ENCODE peak calls at places on chromosomes 13 and 19, in nine cellular contexts. P, G, C, E, Q, N, I, R and V are unnamed samples. For H3K9me3, the result is how much of the 10 kb centered on the place peaks cover.

GRCh38 chr13:86282450-86282849 is 483.2 kb upstream of the SLITRK6 start:
- DNase-seq in P (no peak), G (no peak), C (no peak), E (no peak), Q (peak), N (no peak), I (no peak), R (peak), V (no peak)

GRCh38 chr19:5487222-5487621 is 32.0 kb downstream of the ZNRF4 start:
- DNase-seq in P (no peak), G (no peak), C (no peak), E (no peak), Q (no peak), N (no peak), I (no peak), R (no peak), V (no peak)

GRCh38 chr13:57640582-57640981 is 9.0 kb downstream of the PCDH17 start:
- DNase-seq in P (peak), G (no peak), C (no peak), E (no peak), Q (peak), N (no peak), I (no peak), R (peak), V (no peak)

GRCh38 chr13:76708138-76708537 is 178.1 kb downstream of the KCTD12 start:
- DNase-seq in P (no peak), G (no peak), C (no peak), E (no peak), Q (no peak), N (no peak), I (no peak), R (no peak), V (no peak)

GRCh38 chr13:76516013-76516412 is 370.2 kb downstream of the KCTD12 start:
- DNase-seq in P (peak), G (no peak), C (no peak), E (no peak), Q (peak), N (no peak), I (no peak), R (peak), V (no peak)

GRCh38 chr19:54646331-54646841 is 16.1 kb downstream of the LILRB1 start:
- DNase-seq in P (no peak), G (no peak), C (no peak), E (no peak), Q (no peak), N (no peak), I (no peak), R (no peak), V (no peak)

GRCh38 chr19:30570194-30570593 is 198.0 kb downstream of the ZNF536 start:
- DNase-seq in P (no peak), G (no peak), C (no peak), E (no peak), Q (no peak), N (no peak), I (no peak), R (no peak), V (no peak)

GRCh38 chr19:45320997-45321775 is 1.5 kb downstream of the CKM start:
- DNase-seq in P (no peak), G (no peak), C (no peak), E (no peak), Q (no peak), N (no peak), I (no peak), R (no peak), V (no peak)

GRCh38 chr13:110773480-110773879 is 60.0 kb downstream of the ING1 start:
- DNase-seq in P (no peak), G (no peak), C (no peak), E (no peak), Q (no peak), N (no peak), I (no peak), R (no peak), V (no peak)

GRCh38 chr19:43594710-43595604 is 977 bp downstream of the IRGQ start:
- DNase-seq in P (peak), G (no peak), C (no peak), E (peak), Q (peak), N (no peak), I (peak), R (peak), V (no peak)

GRCh38 chr13:32443111-32443510 is 15.2 kb upstream of the N4BP2L1 start:
- DNase-seq in P (peak), G (no peak), C (peak), E (peak), Q (no peak), N (no peak), I (no peak), R (no peak), V (no peak)

GRCh38 chr19:28701491-28701890 is 511.5 kb downstream of the UQCRFS1 start:
- DNase-seq in P (no peak), G (no peak), C (no peak), E (no peak), Q (peak), N (no peak), I (no peak), R (peak), V (no peak)

GRCh38 chr19:12364391-12365093 is 941 bp downstream of the ZNF442 start:
- DNase-seq in P (peak), G (no peak), C (no peak), E (peak), Q (peak), N (no peak), I (no peak), R (peak), V (peak)

GRCh38 chr13:88086577-88086976 is 415.4 kb downstream of the SLITRK5 start:
- DNase-seq in P (peak), G (no peak), C (no peak), E (no peak), Q (peak), N (no peak), I (no peak), R (peak), V (no peak)

GRCh38 chr13:59771272-59771671 is 392.5 kb downstream of the DIAPH3 start:
- DNase-seq in P (peak), G (no peak), C (peak), E (peak), Q (no peak), N (no peak), I (no peak), R (no peak), V (no peak)

GRCh38 chr13:110471156-110471832 is 90.2 kb downstream of the RAB20 start:
- DNase-seq in P (no peak), G (no peak), C (no peak), E (no peak), Q (no peak), N (no peak), I (no peak), R (no peak), V (no peak)

GRCh38 chr13:43804461-43805070 is 17.8 kb upstream of the ENOX1 start:
- DNase-seq in P (peak), G (no peak), C (peak), E (peak), Q (peak), N (no peak), I (no peak), R (peak), V (no peak)

GRCh38 chr19:38769635-38770211 is 3.6 kb downstream of the LGALS7 start:
- DNase-seq in P (peak), G (no peak), C (peak), E (peak), Q (peak), N (peak), I (peak), R (peak), V (peak)

GRCh38 chr19:53102701-53103140 is 501 bp downstream of the ZNF160 start:
- DNase-seq in P (peak), G (no peak), C (no peak), E (peak), Q (peak), N (no peak), I (peak), R (peak), V (peak)

GRCh38 chr13:76293346-76293745 is 592.9 kb downstream of the KCTD12 start:
- DNase-seq in P (peak), G (no peak), C (no peak), E (no peak), Q (peak), N (no peak), I (no peak), R (peak), V (no peak)

GRCh38 chr19:13538854-13539253 is 32.6 kb upstream of the CACNA1A start:
- DNase-seq in P (no peak), G (no peak), C (no peak), E (no peak), Q (no peak), N (no peak), I (no peak), R (no peak), V (no peak)

GRCh38 chr19:18157465-18158063 is 4.6 kb downstream of the PIK3R2 start:
- DNase-seq in P (no peak), G (no peak), C (no peak), E (no peak), Q (no peak), N (no peak), I (no peak), R (no peak), V (peak)

GRCh38 chr13:65093352-65093751 is 2136.8 kb downstream of the PCDH9 start:
- DNase-seq in P (no peak), G (no peak), C (no peak), E (no peak), Q (no peak), N (no peak), I (no peak), R (no peak), V (no peak)

GRCh38 chr13:19882231-19882630 is 18.8 kb upstream of the ZMYM5 start:
- DNase-seq in P (no peak), G (no peak), C (no peak), E (no peak), Q (no peak), N (no peak), I (no peak), R (no peak), V (no peak)

GRCh38 chr13:111893071-111893606 is 173.8 kb upstream of the SOX1 start:
- DNase-seq in P (peak), G (peak), C (no peak), E (peak), Q (no peak), N (no peak), I (no peak), R (no peak), V (no peak)

GRCh38 chr19:45924891-45925447 is 10.4 kb upstream of the NANOS2 start:
- DNase-seq in P (no peak), G (no peak), C (no peak), E (no peak), Q (no peak), N (no peak), I (no peak), R (no peak), V (no peak)

GRCh38 chr13:33799950-33800592 is 17.9 kb upstream of the RFC3 start:
- DNase-seq in P (peak), G (no peak), C (no peak), E (peak), Q (peak), N (no peak), I (no peak), R (peak), V (no peak)

GRCh38 chr19:36418287-36419001 is at the start of gene ZFP82:
- DNase-seq in P (peak), G (peak), C (peak), E (peak), Q (peak), N (peak), I (peak), R (peak), V (peak)

DNA sequence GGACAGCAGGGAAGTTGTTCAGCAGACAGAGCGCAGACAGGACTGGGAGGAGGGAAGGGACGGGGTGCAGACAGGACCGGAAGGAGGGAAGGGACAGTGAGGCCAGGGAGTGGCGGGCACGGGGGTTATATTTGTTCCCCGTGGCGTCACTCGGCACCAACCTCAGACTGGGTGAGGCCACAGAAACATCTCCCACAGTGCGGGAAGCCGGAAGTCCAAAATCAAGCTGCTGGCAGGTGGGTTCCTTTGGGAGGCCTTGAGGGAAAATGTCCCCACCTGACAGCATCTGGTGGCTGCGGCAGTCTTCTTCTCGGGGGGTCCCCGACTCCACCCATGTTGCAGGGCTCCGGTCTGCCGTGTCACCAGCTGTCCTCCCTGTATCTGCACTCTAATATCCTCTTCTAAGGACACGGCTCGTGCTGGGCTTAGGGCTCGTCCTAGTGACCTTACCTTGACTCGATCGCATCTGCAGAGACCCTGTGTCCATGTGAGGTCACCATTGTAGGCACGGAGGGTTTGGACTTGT is 133.0 kb downstream of the STK24 start:
- DNase-seq in P (no peak), G (no peak), C (no peak), E (no peak), Q (no peak), N (no peak), I (no peak), R (no peak), V (no peak)
- H3K27ac ChIP-seq in P (no peak), G (no peak), C (no peak), E (no peak), Q (peak), N (no peak), I (no peak), R (peak), V (no peak)

GRCh38 chr19:41442473-41443360 is at the start of gene ERICH4:
- DNase-seq in P (no peak), G (no peak), C (no peak), E (no peak), Q (no peak), N (no peak), I (no peak), R (no peak), V (no peak)
- H3K4me3 ChIP-seq in P (no peak), G (no peak), C (no peak), E (no peak), Q (no peak), N (no peak), I (no peak), R (no peak), V (no peak)

GRCh38 chr13:91739751-91740150 is 341.3 kb downstream of the GPC5 start:
- DNase-seq in P (no peak), G (no peak), C (no peak), E (no peak), Q (no peak), N (no peak), I (no peak), R (no peak), V (no peak)
- H3K9me3 ChIP-seq in P (under half), G (under half), C (under half), E (under half), Q (under half), N (under half), I (under half), R (under half), V (under half)

GRCh38 chr13:89163081-89163480 is 1491.9 kb downstream of the SLITRK5 start:
- DNase-seq in P (no peak), G (no peak), C (no peak), E (no peak), Q (no peak), N (no peak), I (no peak), R (no peak), V (no peak)

GRCh38 chr13:89169951-89170350 is 1498.8 kb downstream of the SLITRK5 start:
- DNase-seq in P (no peak), G (no peak), C (no peak), E (peak), Q (no peak), N (no peak), I (no peak), R (no peak), V (no peak)

GRCh38 chr13:89165685-89166084 is 1494.5 kb downstream of the SLITRK5 start:
- DNase-seq in P (no peak), G (no peak), C (no peak), E (no peak), Q (no peak), N (no peak), I (no peak), R (no peak), V (no peak)
- H3K27ac ChIP-seq in P (no peak), G (no peak), C (no peak), E (no peak), Q (no peak), N (no peak), I (no peak), R (no peak), V (no peak)